ENCODE peak calls at places on chromosomes 7 and 10, in nine cellular contexts. Z, J, B, X, I, U, W, O and S are unnamed samples.

GRCh38 chr10:96500519-96500918 is 13.2 kb downstream of the TLL2 start:
- DNase-seq in W (no peak), U (no peak), B (no peak), O (no peak), Z (no peak), I (no peak), X (no peak), J (no peak), S (no peak)

GRCh38 chr7:24381919-24382505 is 98.0 kb downstream of the NPY start:
- DNase-seq in O (no peak), B (no peak), W (peak; percentile 12), U (no peak), I (no peak), X (no peak), Z (peak; percentile 48), J (peak; percentile 37), S (no peak)

GRCh38 chr7:18770154-18770807 is 274.7 kb downstream of the HDAC9 start:
- DNase-seq in J (no peak), O (no peak), U (no peak), B (peak; percentile 68), I (no peak), X (peak; percentile 79), Z (peak; percentile 89), W (peak; percentile 83), S (peak; percentile 57)

GRCh38 chr10:48507494-48507893 is 97.4 kb downstream of the ARHGAP22 start:
- DNase-seq in O (no peak), B (no peak), X (no peak), W (no peak), Z (no peak), I (no peak), J (no peak), U (no peak), S (no peak)

GRCh38 chr10:72979709-72980108 is 25.1 kb upstream of the PLA2G12B start:
- DNase-seq in W (no peak), Z (no peak), I (no peak), J (no peak), U (no peak), X (no peak), B (no peak), O (no peak), S (no peak)

GRCh38 chr7:98735801-98736200 is 118.7 kb downstream of the NPTX2 start:
- DNase-seq in J (no peak), B (no peak), Z (no peak), O (no peak), I (no peak), X (no peak), U (no peak), W (no peak), S (no peak)

GRCh38 chr7:57182031-57182430 is 49.8 kb upstream of the ZNF479 start:
- DNase-seq in I (no peak), O (no peak), X (no peak), Z (no peak), U (no peak), J (no peak), B (no peak), W (no peak), S (no peak)

GRCh38 chr7:16934947-16935742 is 53.4 kb upstream of the AGR3 start:
- DNase-seq in J (no peak), O (no peak), I (no peak), X (peak; percentile 44), Z (peak; percentile 40), U (peak; percentile 50), W (peak; percentile 23), B (no peak), S (no peak)

GRCh38 chr10:5841965-5842364 is 28.7 kb upstream of the GDI2 start:
- DNase-seq in J (no peak), W (no peak), Z (no peak), B (no peak), X (no peak), U (no peak), O (no peak), I (no peak), S (no peak)

GRCh38 chr10:46284286-46285229 is 2.2 kb upstream of the ANTXRL start:
- DNase-seq in Z (peak; percentile 61), I (peak; percentile 81), J (peak; percentile 85), B (no peak), W (peak; percentile 78), O (peak; percentile 88), X (peak; percentile 47), U (peak; percentile 83), S (no peak)

GRCh38 chr10:46285300-46285699 is 1.5 kb upstream of the ANTXRL start:
- DNase-seq in O (no peak), U (no peak), Z (no peak), B (no peak), X (no peak), I (no peak), J (no peak), W (no peak), S (no peak)

GRCh38 chr10:46283217-46283944 is 3.4 kb upstream of the ANTXRL start:
- DNase-seq in B (no peak), W (no peak), O (no peak), I (no peak), U (no peak), X (no peak), Z (peak; percentile 11), J (no peak), S (no peak)

GRCh38 chr10:46282460-46283216 is 4.2 kb upstream of the ANTXRL start:
- DNase-seq in O (peak; percentile 88), J (peak; percentile 47), W (peak; percentile 85), B (no peak), I (peak; percentile 41), Z (peak; percentile 66), X (peak; percentile 58), U (peak; percentile 83), S (no peak)

DNA sequence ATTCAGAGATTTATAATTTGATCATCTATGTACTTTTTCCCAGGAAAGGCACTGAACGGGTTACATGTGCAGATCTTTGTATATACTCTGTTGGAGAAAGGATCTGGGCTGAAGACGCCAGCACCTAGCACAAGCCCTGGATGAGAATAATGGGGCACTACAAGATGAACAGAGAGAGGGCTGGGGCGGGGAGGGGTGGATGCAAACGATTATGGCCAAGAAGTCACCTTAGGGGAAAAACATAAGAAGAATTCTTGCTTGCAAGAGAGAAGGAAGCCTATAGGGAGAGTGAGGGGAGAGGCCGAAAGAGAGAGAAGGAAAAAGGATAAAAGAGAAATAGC is 2.9 kb upstream of the ANTXRL start:
- DNase-seq in W (no peak), B (no peak), O (no peak), I (no peak), Z (no peak), U (no peak), X (no peak), J (no peak), S (no peak)
- H3K4me3 ChIP-seq in W (peak overlapping the region; percentile 64), B (no peak overlapping the region), O (peak overlapping the region; percentile 93), I (peak overlapping the region; percentile 60), Z (no peak overlapping the region), U (no peak overlapping the region), X (peak overlapping the region; percentile 65), J (peak overlapping the region; percentile 65), S (peak overlapping the region; percentile 55)

GRCh38 chr10:83991986-83992753 is 147.1 kb upstream of the GHITM start:
- DNase-seq in X (no peak), B (no peak), J (no peak), U (peak; percentile 33), Z (peak; percentile 4), W (no peak), O (no peak), I (no peak), S (peak; percentile 12)
- TF ChIP-seq CTCF in X (peak; percentile 19), B (peak; percentile 21), J (no peak), U (no peak), Z (no peak), W (no peak), O (peak; percentile 27), I (no peak), S (peak; percentile 81)

DNA sequence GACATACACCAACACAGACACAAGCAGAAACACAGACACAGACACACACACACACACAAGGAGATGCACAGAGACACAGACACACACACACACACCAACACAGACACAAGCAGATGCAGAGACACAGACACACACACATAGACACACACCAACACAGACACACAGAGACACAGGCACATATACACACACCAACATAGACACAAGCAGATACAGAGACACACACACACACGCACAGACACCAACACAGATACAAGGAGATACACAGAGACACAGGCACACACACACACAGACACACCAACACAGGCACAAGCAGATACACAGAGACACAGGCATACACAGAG is 347.2 kb upstream of the KLF6 start:
- DNase-seq in X (no peak), Z (no peak), J (no peak), O (no peak), W (no peak), I (no peak), U (no peak), B (no peak), S (no peak)
- H3K4me3 ChIP-seq in X (peak overlapping the region; percentile 7), Z (no peak overlapping the region), J (no peak overlapping the region), O (no peak overlapping the region), W (peak overlapping the region; percentile 3), I (no peak overlapping the region), U (no peak overlapping the region), B (no peak overlapping the region), S (no peak overlapping the region)

GRCh38 chr7:138645284-138645683 is 55.9 kb downstream of the SVOPL start:
- DNase-seq in U (no peak), I (no peak), J (peak; percentile 17), Z (no peak), X (no peak), O (no peak), B (no peak), W (no peak), S (no peak)
- TF ChIP-seq CTCF in U (no peak), I (no peak), J (no peak), Z (no peak), X (no peak), O (no peak), B (no peak), W (no peak), S (peak; percentile 30)